ENCODE peak calls at places on chromosomes 11 and 22, in five cellular contexts. F is right atrium auricular region, S is tibial nerve, O is AG09319, I is sigmoid colon. L is an unnamed sample.

GRCh38 chr11:62603072-62603408 is 1.4 kb upstream of the MTA2 start:
- DNase-seq in F (no peak), S (no peak), O (no peak), I (no peak), L (no peak)

GRCh38 chr11:72263363-72263762 is 19.4 kb upstream of the PHOX2A start:
- DNase-seq in F (no peak), S (no peak), O (no peak), I (no peak), L (no peak)

GRCh38 chr11:17734418-17734911 is at the start of gene KCNC1:
- DNase-seq in F (no peak), S (no peak), O (no peak), I (peak; percentile 61), L (no peak)

GRCh38 chr11:2256293-2256913 is 14.0 kb downstream of the ASCL2 start:
- DNase-seq in F (no peak), S (no peak), O (no peak), I (no peak), L (no peak)

GRCh38 chr11:3077174-3077839 is 20.1 kb upstream of the CARS1 start:
- DNase-seq in F (no peak), S (no peak), O (no peak), I (no peak), L (no peak)

GRCh38 chr11:124837491-124837856 is 27.8 kb upstream of the ROBO3 start:
- DNase-seq in F (no peak), S (no peak), O (peak; percentile 74), I (no peak), L (no peak)

GRCh38 chr11:90840071-90840470 is 617.2 kb upstream of the CHORDC1 start:
- DNase-seq in F (no peak), S (no peak), O (no peak), I (no peak), L (no peak)

GRCh38 chr11:13745165-13745564 is 76.7 kb downstream of the FAR1 start:
- DNase-seq in F (no peak), S (no peak), O (no peak), I (no peak), L (no peak)

GRCh38 chr11:72721689-72722049 is 30.5 kb downstream of the ARAP1 start:
- DNase-seq in F (no peak), S (no peak), O (no peak), I (no peak), L (no peak)

GRCh38 chr22:48532986-48533385 is 1294.7 kb downstream of the BRD1 start:
- DNase-seq in F (no peak), S (no peak), O (no peak), I (no peak), L (no peak)

GRCh38 chr22:48531721-48532435 is 1295.8 kb downstream of the BRD1 start:
- DNase-seq in F (no peak), S (no peak), O (no peak), I (no peak), L (no peak)

GRCh38 chr22:48530666-48531065 is 1297.0 kb downstream of the BRD1 start:
- DNase-seq in F (no peak), S (no peak), O (no peak), I (no peak), L (no peak)

GRCh38 chr22:48528221-48528915 is 1299.3 kb downstream of the BRD1 start:
- DNase-seq in F (no peak), S (no peak), O (no peak), I (no peak), L (no peak)

GRCh38 chr22:48531108-48531507 is 1296.6 kb downstream of the BRD1 start:
- DNase-seq in F (no peak), S (no peak), O (no peak), I (no peak), L (no peak)
- TF ChIP-seq CTCF in F (no peak), S (no peak), O (no peak), I (no peak), L (no peak)

DNA sequence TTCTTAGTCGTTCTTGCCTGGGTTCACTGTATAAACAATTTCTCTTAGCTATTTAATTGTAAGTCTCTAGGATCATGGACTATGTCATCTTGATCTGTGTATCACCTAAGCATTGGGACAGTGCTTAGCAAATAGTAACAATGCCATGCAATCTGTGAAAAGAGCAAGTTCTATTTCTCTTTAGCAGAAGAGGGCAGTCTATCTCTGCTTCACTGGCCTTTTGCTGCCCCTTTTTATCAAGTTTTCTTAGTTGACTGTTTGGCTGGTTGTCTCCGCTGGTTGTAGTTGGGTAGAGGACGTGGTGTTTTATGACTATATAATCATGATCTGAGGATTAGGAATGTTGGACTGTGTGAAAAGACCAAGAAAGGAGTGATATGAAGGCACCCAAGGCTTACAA is 315.0 kb downstream of the JRKL start:
- DNase-seq in F (no peak), S (no peak), O (no peak), I (no peak), L (no peak)
- TF ChIP-seq CTCF in F (peak; percentile 21), S (no peak), O (no peak), I (no peak), L (no peak)

DNA sequence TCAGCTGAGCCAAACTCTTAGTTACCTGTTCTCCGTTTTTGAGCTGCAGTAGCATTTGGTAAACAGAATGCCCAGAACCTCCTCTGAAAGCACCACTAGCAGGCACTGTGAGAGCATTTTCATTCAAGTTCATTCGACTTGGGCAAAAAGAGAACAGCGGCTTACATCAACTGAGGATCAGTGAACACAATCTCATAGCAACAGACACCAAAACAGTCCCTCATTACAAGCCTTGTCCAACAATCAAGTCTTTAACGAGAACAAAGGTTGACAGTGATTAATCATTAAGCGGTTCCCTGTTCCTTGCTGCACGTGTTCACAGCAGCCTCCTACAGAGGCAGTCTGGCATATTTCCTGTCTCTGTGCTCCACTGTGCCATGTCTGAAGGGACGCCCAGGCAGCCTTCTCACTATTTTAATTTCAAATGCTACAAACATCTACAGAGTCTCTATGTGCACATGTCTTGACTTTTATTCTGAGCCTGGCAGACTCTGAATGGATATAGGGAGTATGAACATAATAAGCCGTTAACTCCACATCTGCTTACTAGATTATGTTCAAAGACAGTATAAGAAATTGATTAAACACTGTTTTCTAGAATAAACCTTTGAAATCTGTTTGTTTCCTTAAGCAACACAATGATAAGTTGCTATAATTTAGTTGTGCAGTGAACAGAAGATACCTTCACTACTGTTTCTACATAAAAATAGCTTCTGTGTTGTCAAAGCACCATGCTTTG is 88.3 kb upstream of the MTMR2 start:
- DNase-seq in F (peak; percentile 69), S (peak; percentile 19), O (peak; percentile 59), I (peak; percentile 72), L (no peak)
- TF ChIP-seq CTCF in F (peak; percentile 64), S (peak; percentile 64), O (peak; percentile 87), I (peak; percentile 31), L (no peak)

GRCh38 chr22:48267681-48268080 is 1505.2 kb downstream of the TBC1D22A start:
- DNase-seq in F (no peak), S (no peak), O (no peak), I (no peak), L (no peak)
- TF ChIP-seq CTCF in F (no peak), S (no peak), O (no peak), I (no peak), L (no peak)

DNA sequence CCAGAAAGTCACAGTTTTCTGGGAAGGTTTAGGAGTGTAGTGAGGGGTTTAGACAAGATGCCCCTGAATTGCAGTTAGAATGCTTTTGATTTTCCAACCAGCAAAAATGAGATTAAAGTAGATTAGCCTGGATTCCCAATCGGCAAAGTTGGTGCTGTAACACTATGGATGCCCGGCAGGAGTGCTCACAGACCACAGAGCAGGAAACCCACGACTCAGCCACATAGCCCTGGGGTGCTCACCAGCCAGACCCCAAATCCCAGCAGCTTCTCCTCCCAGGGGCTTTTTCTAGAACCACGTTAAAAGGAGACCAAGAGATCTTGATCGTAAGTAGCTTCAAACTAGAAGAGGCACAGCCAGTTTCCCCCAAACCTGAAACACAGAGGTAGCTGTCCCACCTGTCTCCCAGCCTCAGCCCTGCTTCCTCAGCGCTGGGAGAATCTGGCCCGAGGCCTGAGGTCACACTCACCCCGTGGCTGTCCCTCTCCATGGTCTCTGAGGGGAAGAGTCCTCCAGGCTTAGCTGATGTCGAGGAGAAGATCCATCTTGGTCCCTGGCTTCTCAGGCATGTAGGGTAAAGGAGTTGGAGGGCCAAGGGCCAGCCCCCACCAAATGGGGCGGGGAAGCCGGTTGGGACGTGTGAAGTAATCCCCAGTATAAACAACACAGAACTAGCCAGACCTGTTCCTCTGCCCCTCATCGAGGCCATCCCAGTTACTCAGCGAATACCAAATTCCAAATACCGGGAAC is at the start of gene TMPRSS13:
- DNase-seq in F (no peak), S (no peak), O (no peak), I (peak; percentile 44), L (peak; percentile 16)
- TF ChIP-seq CTCF in F (no peak), S (no peak), O (no peak), I (no peak), L (no peak)

DNA sequence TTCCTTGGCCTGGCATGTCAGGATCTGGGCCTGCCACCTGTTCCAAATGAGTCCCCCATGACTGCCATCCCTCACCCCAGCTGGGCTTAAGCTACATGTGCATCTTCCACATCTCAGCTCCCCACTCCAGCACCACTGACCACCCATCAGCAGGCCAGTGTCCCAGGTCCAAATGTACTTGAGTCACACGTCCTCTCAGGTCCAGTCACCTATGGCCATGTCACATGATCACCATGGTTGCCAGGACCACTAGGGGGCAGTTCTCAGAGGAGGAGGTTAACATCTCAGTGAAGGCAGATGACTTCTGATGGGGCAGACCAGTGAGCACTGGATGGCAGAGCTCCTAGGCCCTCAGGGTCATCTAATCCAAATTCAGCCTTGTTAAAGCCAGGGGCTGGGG is 41.9 kb upstream of the WNT11 start:
- DNase-seq in F (no peak), S (no peak), O (no peak), I (no peak), L (no peak)
- TF ChIP-seq CTCF in F (no peak), S (no peak), O (peak; percentile 3), I (no peak), L (no peak)

DNA sequence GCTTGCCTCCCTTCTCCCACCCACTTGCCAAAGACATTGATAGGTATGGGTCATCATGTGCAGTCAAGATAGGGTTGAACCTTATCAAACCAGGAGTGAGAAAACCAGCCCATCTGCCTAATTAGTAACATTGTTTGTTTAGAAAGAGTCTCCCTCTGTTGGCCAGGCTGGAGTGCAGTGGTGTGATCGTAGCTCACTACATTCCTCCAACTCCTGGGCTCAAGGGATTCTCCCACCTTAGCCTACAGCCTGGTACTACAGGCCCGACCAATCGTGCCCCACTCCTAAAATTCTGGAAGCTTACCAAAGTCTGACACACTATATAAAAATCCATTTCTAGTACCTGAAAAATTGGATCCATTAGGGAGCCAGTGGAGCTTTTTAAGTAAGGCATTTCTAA is 4.5 kb downstream of the C11orf71 start:
- DNase-seq in F (no peak), S (no peak), O (no peak), I (no peak), L (no peak)
- TF ChIP-seq CTCF in F (peak; percentile 19), S (no peak), O (peak; percentile 32), I (no peak), L (no peak)

GRCh38 chr11:12693485-12694181 is 19.4 kb downstream of the TEAD1 start:
- DNase-seq in F (peak; percentile 73), S (peak; percentile 17), O (peak; percentile 92), I (peak; percentile 84), L (no peak)

GRCh38 chr11:12691473-12691872 is 17.3 kb downstream of the TEAD1 start:
- DNase-seq in F (no peak), S (no peak), O (no peak), I (no peak), L (no peak)

GRCh38 chr11:12692238-12693074 is 18.2 kb downstream of the TEAD1 start:
- DNase-seq in F (peak; percentile 93), S (peak; percentile 71), O (peak; percentile 64), I (peak; percentile 97), L (peak; percentile 41)

GRCh38 chr11:12694182-12694531 is 19.9 kb downstream of the TEAD1 start:
- DNase-seq in F (no peak), S (no peak), O (no peak), I (no peak), L (no peak)

GRCh38 chr11:12693075-12693473 is 18.9 kb downstream of the TEAD1 start:
- DNase-seq in F (no peak), S (no peak), O (no peak), I (no peak), L (no peak)
- TF ChIP-seq CTCF in F (no peak), S (no peak), O (no peak), I (no peak), L (no peak)